ENCODE peak calls at places on chromosome 18, in seven cellular contexts. W is tibial nerve; U is left ventricle myocardium inferior; R is CD4-positive, CD25-positive, alpha-beta regulatory T cell; K is aorta; E is heart right ventricle; T is IMR-90. H is an unnamed sample. For H3K4me1, the result is how much of the 10 kb centered on the place peaks cover.

GRCh38 chr18:34718610-34719009 is 8.5 kb downstream of the DTNA start:
- DNase-seq in K (no peak), U (no peak), W (no peak), T (no peak), E (no peak), R (no peak), H (no peak)

GRCh38 chr18:37671119-37671518 is 105.5 kb upstream of the CELF4 start:
- DNase-seq in W (no peak), K (no peak), R (no peak), E (no peak), U (no peak), T (no peak), H (no peak)

GRCh38 chr18:62436636-62437519 is 85.9 kb upstream of the ZCCHC2 start:
- DNase-seq in W (peak), R (no peak), E (peak), T (peak), K (peak), U (peak), H (peak)

GRCh38 chr18:6056171-6056932 is 161.0 kb upstream of the TMEM200C start:
- DNase-seq in W (no peak), R (no peak), T (peak), E (no peak), U (no peak), K (no peak), H (no peak)

GRCh38 chr18:79928563-79928960 is 22.9 kb downstream of the SLC66A2 start:
- DNase-seq in R (no peak), U (no peak), K (peak), T (no peak), W (no peak), E (no peak), H (peak)

GRCh38 chr18:7941533-7941932 is 374.4 kb downstream of the PTPRM start:
- DNase-seq in T (no peak), U (no peak), W (no peak), K (no peak), R (no peak), E (peak), H (peak)

GRCh38 chr18:58544616-58545337 is 84.1 kb downstream of the ALPK2 start:
- DNase-seq in U (no peak), T (no peak), R (no peak), W (no peak), K (no peak), E (no peak), H (no peak)

GRCh38 chr18:58180738-58181353 is 136.8 kb downstream of the NEDD4L start:
- DNase-seq in K (no peak), W (peak), E (no peak), R (peak), U (no peak), T (peak), H (no peak)

GRCh38 chr18:11909597-11910026 is 1.5 kb upstream of the MPPE1 start:
- DNase-seq in K (no peak), E (no peak), R (no peak), W (no peak), T (peak), U (no peak), H (no peak)

GRCh38 chr18:12744103-12744502 is 41.3 kb downstream of the PSMG2 start:
- DNase-seq in K (no peak), R (no peak), U (no peak), W (no peak), E (no peak), T (peak), H (no peak)

GRCh38 chr18:35029103-35029502 is 12.1 kb upstream of the MAPRE2 start:
- DNase-seq in T (peak), R (no peak), K (no peak), E (no peak), U (peak), W (no peak), H (peak)

GRCh38 chr18:74380916-74381315 is 65.3 kb downstream of the C18orf63 start:
- DNase-seq in K (no peak), W (no peak), R (no peak), T (no peak), E (no peak), U (no peak), H (no peak)

GRCh38 chr18:36281941-36282340 is 15.6 kb upstream of the FHOD3 start:
- DNase-seq in U (no peak), R (no peak), E (no peak), T (no peak), W (no peak), K (no peak), H (no peak)

GRCh38 chr18:34990571-34990970 is 50.6 kb upstream of the MAPRE2 start:
- DNase-seq in T (peak), U (no peak), R (no peak), E (no peak), K (no peak), W (no peak), H (no peak)

GRCh38 chr18:47549141-47549540 is 297.7 kb upstream of the SKOR2 start:
- DNase-seq in E (no peak), T (no peak), U (no peak), R (no peak), W (no peak), K (no peak), H (no peak)

GRCh38 chr18:21933931-21934765 is 193.6 kb downstream of the MIB1 start:
- DNase-seq in U (no peak), R (no peak), E (no peak), T (no peak), W (no peak), K (no peak), H (no peak)

GRCh38 chr18:75161629-75162028 is 47.3 kb downstream of the PTGR3 start:
- DNase-seq in U (peak), T (no peak), K (no peak), E (no peak), R (no peak), W (no peak), H (peak)

GRCh38 chr18:48930926-48931325 is 19.8 kb downstream of the SMAD7 start:
- DNase-seq in K (no peak), U (no peak), E (no peak), W (no peak), R (no peak), T (no peak), H (no peak)

GRCh38 chr18:48928787-48929186 is 22.0 kb downstream of the SMAD7 start:
- DNase-seq in W (no peak), R (peak), K (peak), U (peak), T (peak), E (peak), H (peak)

GRCh38 chr18:48929212-48929612 is 21.6 kb downstream of the SMAD7 start:
- DNase-seq in R (no peak), E (no peak), U (no peak), K (no peak), T (peak), W (no peak), H (no peak)

GRCh38 chr18:48931680-48932461 is 18.9 kb downstream of the SMAD7 start:
- DNase-seq in T (no peak), K (peak), W (no peak), U (no peak), R (no peak), E (no peak), H (no peak)

DNA sequence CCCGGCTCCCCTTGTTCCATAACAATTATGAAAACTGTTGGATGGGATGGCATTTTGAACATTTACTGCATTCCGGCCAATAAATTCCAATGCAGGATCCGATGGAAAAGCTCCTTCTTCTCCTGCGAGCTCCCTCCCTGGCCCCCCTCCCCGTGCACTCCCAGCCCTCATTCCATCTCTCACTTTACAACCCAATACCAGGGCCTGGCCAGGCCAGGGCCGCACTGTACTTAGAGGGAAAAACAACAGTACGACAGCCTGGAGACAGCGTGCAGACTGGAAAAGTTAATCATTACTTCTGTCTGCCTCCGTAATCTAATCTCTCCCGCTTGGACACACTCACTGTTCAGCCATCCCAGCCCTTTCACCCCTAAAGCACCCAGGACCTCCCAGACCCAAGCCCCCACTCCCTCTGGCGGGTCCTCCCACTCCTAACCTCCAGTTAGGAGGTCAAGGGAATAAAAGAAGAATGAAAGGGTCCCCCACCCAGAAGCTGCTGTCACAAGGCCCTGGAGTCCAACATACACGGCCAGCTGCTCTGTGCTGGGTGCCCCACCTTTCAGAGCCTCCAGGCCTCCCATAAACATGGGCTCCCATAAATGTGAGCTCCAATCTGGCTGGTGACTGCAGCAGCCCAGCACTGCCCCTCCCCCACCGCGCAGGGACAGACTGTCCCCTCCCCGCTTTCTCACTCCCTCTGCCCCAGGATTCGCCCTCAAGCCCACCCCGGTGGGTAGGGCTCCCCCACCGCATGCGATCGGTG is 20.6 kb downstream of the SMAD7 start:
- DNase-seq in K (peak), E (no peak), W (no peak), R (no peak), U (no peak), T (peak), H (peak)
- H3K4me1 ChIP-seq in K (under half), E (half or more), W (under half), R (half or more), U (half or more), T (half or more), H (half or more)

GRCh38 chr18:72261562-72261961 is 282.6 kb downstream of the CBLN2 start:
- DNase-seq in W (no peak), R (no peak), K (no peak), E (no peak), T (no peak), U (no peak), H (no peak)
- H3K4me3 ChIP-seq in W (no peak), R (no peak), K (no peak), E (no peak), T (no peak), U (no peak), H (no peak)

GRCh38 chr18:9914584-9915290 is 921 bp downstream of the VAPA start:
- DNase-seq in W (peak), R (peak), K (peak), T (peak), E (peak), U (peak), H (peak)

GRCh38 chr18:9915291-9916066 is 1.7 kb downstream of the VAPA start:
- DNase-seq in W (no peak), R (no peak), T (peak), K (no peak), E (no peak), U (no peak), H (no peak)

GRCh38 chr18:9916814-9917213 is 3.0 kb downstream of the VAPA start:
- DNase-seq in T (no peak), R (no peak), K (no peak), E (no peak), U (no peak), W (no peak), H (no peak)

GRCh38 chr18:9914334-9914583 is 443 bp downstream of the VAPA start:
- DNase-seq in R (no peak), T (no peak), W (no peak), E (no peak), K (no peak), U (no peak), H (no peak)

DNA sequence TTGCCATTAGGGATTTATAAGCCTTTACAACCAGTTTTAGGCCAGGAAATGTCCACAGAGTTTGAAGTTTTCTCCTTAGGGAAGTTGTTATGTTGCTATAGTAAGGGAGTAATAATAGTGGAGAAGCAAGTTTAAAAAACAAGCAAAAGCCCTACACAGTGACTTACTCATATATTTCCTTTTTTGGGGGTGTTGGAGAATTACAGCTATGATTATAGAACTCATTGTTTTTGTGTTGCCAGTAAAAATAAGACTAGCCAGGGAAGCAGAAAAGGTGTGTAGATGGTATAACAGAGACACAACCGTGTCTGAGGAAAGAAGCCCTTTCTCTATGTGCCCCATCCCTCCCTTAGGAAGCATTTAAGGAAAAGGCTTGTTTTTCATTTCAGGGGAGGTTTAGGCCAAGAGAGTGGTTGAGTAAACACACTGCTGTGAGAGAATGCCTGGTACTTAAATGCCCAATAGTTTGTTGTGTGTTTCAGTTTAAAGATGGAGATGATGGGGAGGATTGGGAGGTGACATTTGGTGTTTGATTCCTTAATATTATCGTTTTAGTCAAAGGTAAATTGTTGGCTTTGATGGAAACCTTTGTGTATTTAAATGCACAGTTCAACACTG is 2.4 kb downstream of the VAPA start:
- DNase-seq in T (peak), U (no peak), R (no peak), W (no peak), K (no peak), E (no peak), H (no peak)
- H3K27ac ChIP-seq in T (peak), U (peak), R (peak), W (peak), K (peak), E (peak), H (no peak)

DNA sequence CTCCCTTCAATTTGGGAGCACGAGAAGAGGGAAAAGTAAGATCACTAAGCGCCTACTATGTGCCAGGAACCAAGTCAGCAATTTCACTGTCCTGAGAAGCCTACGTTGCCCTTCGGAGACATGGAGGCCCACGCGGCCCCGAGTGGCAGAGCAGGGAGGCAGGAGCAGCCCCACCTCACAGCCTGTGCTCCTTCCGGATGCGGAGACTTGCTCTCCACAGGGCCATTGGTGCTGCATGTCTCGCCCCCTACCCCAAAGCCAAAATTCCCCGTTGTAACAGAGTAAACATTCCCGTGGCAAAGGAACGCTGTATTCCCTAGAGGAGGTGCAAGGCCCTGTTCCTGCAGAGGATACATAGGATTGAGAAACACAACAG is 4.5 kb downstream of the SLC14A2 start:
- DNase-seq in E (no peak), K (no peak), R (no peak), U (no peak), T (no peak), W (no peak), H (peak)
- H3K4me1 ChIP-seq in E (under half), K (under half), R (under half), U (under half), T (under half), W (under half), H (under half)

DNA sequence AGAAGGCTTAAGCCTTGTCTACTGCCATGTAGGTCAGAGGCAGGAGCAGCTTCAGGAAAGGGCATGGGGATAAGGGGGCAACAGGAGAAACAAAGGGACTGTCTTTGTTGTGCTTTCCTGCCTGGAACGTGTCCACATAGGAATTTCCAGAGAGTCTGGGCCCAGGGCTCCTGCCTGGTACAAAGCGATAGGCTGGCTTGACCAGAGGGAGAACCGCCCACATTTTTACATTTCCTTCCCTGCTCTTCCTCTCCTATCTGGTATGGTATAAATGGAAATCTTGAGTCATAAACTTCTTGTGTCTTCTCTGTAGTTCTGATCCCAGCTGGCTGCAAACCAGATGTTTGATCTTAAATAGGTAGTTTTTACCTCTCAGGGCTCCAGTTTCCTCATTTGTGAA is 414.8 kb downstream of the HRH4 start:
- DNase-seq in K (no peak), R (no peak), T (no peak), E (no peak), W (no peak), U (no peak), H (no peak)
- H3K4me3 ChIP-seq in K (no peak), R (no peak), T (no peak), E (no peak), W (no peak), U (no peak), H (no peak)

GRCh38 chr18:46531472-46531871 is 125.5 kb downstream of the LOXHD1 start:
- DNase-seq in R (no peak), T (no peak), E (no peak), U (no peak), K (no peak), W (no peak), H (no peak)
- H3K27ac ChIP-seq in R (no peak), T (no peak), E (no peak), U (no peak), K (no peak), W (no peak), H (no peak)

GRCh38 chr18:615773-616172 is 19.0 kb downstream of the CLUL1 start:
- DNase-seq in R (no peak), K (no peak), T (no peak), E (no peak), W (no peak), U (no peak), H (no peak)

GRCh38 chr18:616380-616995 is 19.7 kb downstream of the CLUL1 start:
- DNase-seq in R (no peak), W (no peak), K (no peak), U (no peak), E (no peak), T (peak), H (no peak)

GRCh38 chr18:614980-615607 is 18.3 kb downstream of the CLUL1 start:
- DNase-seq in T (no peak), U (no peak), E (no peak), W (no peak), K (no peak), R (no peak), H (no peak)

GRCh38 chr18:618618-619017 is 21.8 kb downstream of the CLUL1 start:
- DNase-seq in W (no peak), U (no peak), K (no peak), T (no peak), R (no peak), E (no peak), H (no peak)

GRCh38 chr18:617970-618504 is 21.2 kb downstream of the CLUL1 start:
- DNase-seq in U (no peak), W (no peak), R (no peak), E (no peak), K (no peak), T (no peak), H (no peak)
- H3K4me1 ChIP-seq in U (under half), W (under half), R (under half), E (under half), K (under half), T (under half), H (under half)

GRCh38 chr18:39839782-39840181 is 2115.3 kb upstream of the PIK3C3 start:
- DNase-seq in T (peak), E (no peak), R (no peak), U (no peak), W (no peak), K (no peak), H (no peak)

GRCh38 chr18:39841133-39842041 is 2113.6 kb upstream of the PIK3C3 start:
- DNase-seq in R (no peak), K (peak), E (peak), T (peak), W (no peak), U (no peak), H (peak)

GRCh38 chr18:39843546-39843945 is 2111.5 kb upstream of the PIK3C3 start:
- DNase-seq in T (no peak), U (no peak), E (no peak), W (no peak), R (no peak), K (no peak), H (no peak)

GRCh38 chr18:39840406-39840805 is 2114.6 kb upstream of the PIK3C3 start:
- DNase-seq in R (no peak), W (no peak), E (no peak), K (no peak), T (peak), U (no peak), H (no peak)

DNA sequence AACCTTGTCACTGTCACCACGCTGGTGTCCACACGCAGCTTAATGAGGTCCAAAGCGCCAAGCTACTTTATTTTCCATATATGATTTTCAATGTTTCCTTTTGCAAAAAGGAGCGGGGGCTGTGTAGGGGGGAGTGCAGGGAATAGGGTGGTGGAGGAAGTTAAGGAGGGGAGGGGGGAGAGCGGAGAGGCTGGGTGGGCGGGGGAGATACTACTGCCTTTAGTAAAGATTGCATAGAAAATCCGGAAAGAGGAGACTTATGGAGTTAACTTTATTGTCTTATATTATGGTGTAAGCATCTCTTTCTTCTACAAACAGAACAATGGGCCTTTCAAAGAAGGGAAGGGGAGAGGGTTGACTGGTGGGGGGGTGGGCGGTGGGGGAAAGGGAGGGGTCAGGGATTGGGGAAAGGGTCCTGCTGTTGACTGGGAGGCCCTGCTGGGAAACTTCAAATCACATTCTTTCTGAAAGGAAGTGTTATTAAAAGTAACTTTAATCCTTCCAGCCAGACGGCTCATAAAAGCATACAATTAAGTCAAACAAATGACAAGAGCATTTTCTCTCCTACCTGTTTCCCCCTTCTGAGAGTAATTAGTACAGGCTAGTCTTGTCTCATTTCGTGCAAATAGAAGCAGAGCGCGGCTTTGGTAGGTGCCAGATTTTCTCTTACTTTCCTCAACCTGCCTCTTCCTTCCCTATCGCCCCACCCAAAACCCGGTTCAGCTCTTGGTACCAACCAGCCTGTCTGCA is 2112.8 kb upstream of the PIK3C3 start:
- DNase-seq in U (no peak), R (no peak), E (no peak), T (no peak), W (no peak), K (no peak), H (no peak)
- H3K4me3 ChIP-seq in U (no peak), R (no peak), E (peak), T (peak), W (peak), K (no peak), H (no peak)

H was measured in right cardiac atrium.